ENCODE peak calls at places on chromosomes 4 and X, in five cellular contexts. K is effector memory CD4-positive, alpha-beta T cell; Q is HCT116; H is breast epithelium; D is right lobe of liver. U is an unnamed sample.
A peak's percentile ranks its signal among the peaks of the same experiment; 100 is the strongest.

GRCh38 chr4:142043509-142043908 is 407.1 kb downstream of the IL15 start:
- DNase-seq in K (no peak), Q (no peak), H (no peak), D (no peak), U (no peak)

GRCh38 chr4:1291091-1291490 is 1.4 kb downstream of the MAEA start:
- DNase-seq in K (no peak), Q (no peak), H (no peak), D (no peak), U (no peak)

GRCh38 chrX:7120578-7121219 is 26.8 kb upstream of the STS start:
- DNase-seq in K (no peak), Q (no peak), H (no peak), D (no peak), U (no peak)

GRCh38 chrX:131041652-131042051 is 16.5 kb upstream of the ARHGAP36 start:
- DNase-seq in K (no peak), Q (no peak), H (no peak), D (no peak), U (no peak)

GRCh38 chr4:141045848-141046247 is 87.4 kb downstream of the RNF150 start:
- DNase-seq in K (no peak), Q (no peak), H (no peak), D (no peak), U (no peak)

GRCh38 chrX:34631826-34632225 is 25.3 kb downstream of the TMEM47 start:
- DNase-seq in K (no peak), Q (no peak), H (no peak), D (no peak), U (no peak)

GRCh38 chr4:83331959-83332358 is 2.7 kb downstream of the HPSE start:
- DNase-seq in K (no peak), Q (no peak), H (no peak), D (no peak), U (no peak)

GRCh38 chr4:81580346-81581013 is 108.8 kb upstream of the RASGEF1B start:
- DNase-seq in K (no peak), Q (no peak), H (no peak), D (no peak), U (no peak)

GRCh38 chrX:136065044-136065671 is 79.9 kb downstream of the SLC9A6 start:
- DNase-seq in K (peak; percentile 7), Q (no peak), H (no peak), D (peak; percentile 24), U (no peak)

GRCh38 chrX:77431227-77431626 is 16.0 kb upstream of the FGF16 start:
- DNase-seq in K (no peak), Q (no peak), H (no peak), D (no peak), U (no peak)

GRCh38 chr4:87073187-87073569 is 138.4 kb downstream of the AFF1 start:
- DNase-seq in K (no peak), Q (no peak), H (no peak), D (no peak), U (no peak)

GRCh38 chrX:19672211-19672814 is 157.0 kb upstream of the MAP3K15 start:
- DNase-seq in K (no peak), Q (no peak), H (no peak), D (no peak), U (no peak)

GRCh38 chr4:169774466-169775445 is 17.0 kb upstream of the HPF1 start:
- DNase-seq in K (no peak), Q (no peak), H (no peak), D (no peak), U (no peak)

GRCh38 chr4:124736526-124736925 is 24.0 kb upstream of the ANKRD50 start:
- DNase-seq in K (no peak), Q (no peak), H (no peak), D (no peak), U (no peak)

DNA sequence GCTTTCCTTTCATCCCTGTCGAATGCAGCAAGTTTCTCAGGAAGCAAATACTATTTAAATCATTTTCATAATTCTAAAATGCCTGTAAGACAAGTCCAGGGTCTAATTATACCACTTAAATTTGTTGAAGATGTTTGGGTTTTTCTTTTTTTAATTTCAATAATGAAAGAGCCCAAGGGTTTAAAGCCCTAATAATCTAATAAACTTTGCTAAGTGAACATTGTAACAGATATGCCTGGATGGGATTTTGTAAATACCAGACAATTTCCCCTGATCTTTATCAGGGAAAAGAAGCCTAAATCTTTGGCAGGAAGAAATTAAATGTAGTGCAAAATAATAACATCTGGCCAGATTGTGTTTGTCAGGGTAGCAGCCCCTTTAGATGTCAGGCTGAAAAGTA is 45.7 kb downstream of the GPC3 start:
- DNase-seq in K (no peak), Q (no peak), H (no peak), D (no peak), U (no peak)
- H3K27ac ChIP-seq in K (no peak overlapping the region), Q (no peak overlapping the region), H (no peak overlapping the region), D (no peak overlapping the region), U (no peak overlapping the region)

DNA sequence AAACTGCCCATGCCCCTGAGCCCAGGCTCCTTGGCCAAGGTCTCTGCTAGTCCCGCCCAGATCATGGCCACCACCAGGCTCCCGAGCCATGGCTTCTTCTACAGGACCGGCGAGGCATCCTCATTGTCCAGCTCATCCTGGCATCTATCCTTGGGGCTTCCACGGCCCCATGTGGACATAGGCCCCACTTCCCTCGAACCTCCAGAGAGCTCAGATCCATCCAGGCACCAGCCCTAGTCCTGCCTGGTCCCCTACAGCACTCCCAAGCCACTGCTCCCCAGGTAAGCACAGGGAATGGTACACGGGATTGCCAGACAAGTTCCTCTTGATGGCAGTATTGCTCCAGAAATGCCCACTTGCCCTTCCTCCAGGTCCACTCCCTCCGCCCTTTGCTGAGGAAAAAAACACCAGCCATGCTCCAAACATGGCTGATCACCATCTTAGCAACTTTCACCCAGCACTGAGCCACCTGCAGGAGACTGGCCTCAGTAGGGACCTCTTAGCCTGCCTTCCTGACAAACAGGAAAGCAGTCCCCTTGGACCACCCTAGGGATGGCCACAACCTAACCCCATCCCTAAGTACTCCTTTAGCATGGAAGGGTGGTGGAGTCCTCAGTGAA is 272.1 kb upstream of the AGTR2 start:
- DNase-seq in K (peak; percentile 33), Q (peak; percentile 6), H (peak; percentile 35), D (peak; percentile 56), U (no peak)
- H3K27ac ChIP-seq in K (no peak overlapping the region), Q (no peak overlapping the region), H (no peak overlapping the region), D (no peak overlapping the region), U (no peak overlapping the region)

GRCh38 chr4:85512446-85513205 is 37.7 kb downstream of the ARHGAP24 start:
- DNase-seq in K (no peak), Q (no peak), H (no peak), D (no peak), U (no peak)
- H3K27ac ChIP-seq in K (no peak overlapping the region), Q (no peak overlapping the region), H (no peak overlapping the region), D (no peak overlapping the region), U (no peak overlapping the region)

GRCh38 chr4:80014531-80014930 is 58.5 kb downstream of the ANTXR2 start:
- DNase-seq in K (no peak), Q (no peak), H (no peak), D (no peak), U (no peak)

GRCh38 chr4:80008971-80009370 is 64.1 kb downstream of the ANTXR2 start:
- DNase-seq in K (no peak), Q (no peak), H (no peak), D (no peak), U (no peak)

GRCh38 chr4:80012291-80012690 is 60.7 kb downstream of the ANTXR2 start:
- DNase-seq in K (no peak), Q (no peak), H (no peak), D (no peak), U (no peak)

GRCh38 chr4:80010316-80010715 is 62.7 kb downstream of the ANTXR2 start:
- DNase-seq in K (no peak), Q (no peak), H (no peak), D (no peak), U (no peak)

GRCh38 chr4:80011636-80012236 is 61.3 kb downstream of the ANTXR2 start:
- DNase-seq in K (no peak), Q (no peak), H (no peak), D (no peak), U (no peak)
- H3K27ac ChIP-seq in K (no peak overlapping the region), Q (no peak overlapping the region), H (peak overlapping the region; percentile 20), D (no peak overlapping the region), U (peak overlapping the region; percentile 14)

GRCh38 chr4:53717064-53717549 is 125.8 kb upstream of the LNX1 start:
- DNase-seq in K (no peak), Q (no peak), H (no peak), D (no peak), U (no peak)
- H3K27ac ChIP-seq in K (no peak overlapping the region), Q (no peak overlapping the region), H (no peak overlapping the region), D (no peak overlapping the region), U (no peak overlapping the region)

GRCh38 chrX:49058794-49059193 is at the start of gene CCDC120:
- DNase-seq in K (no peak), Q (no peak), H (peak; percentile 52), D (no peak), U (no peak)
- H3K27ac ChIP-seq in K (no peak within 1 kb of the TSS), Q (peak within 1 kb of the TSS; percentile 76), H (peak within 1 kb of the TSS; percentile 87), D (peak within 1 kb of the TSS; percentile 8), U (peak within 1 kb of the TSS; percentile 88)

GRCh38 chr4:108119199-108119800 is 49.4 kb downstream of the LEF1 start:
- DNase-seq in K (no peak), Q (no peak), H (no peak), D (no peak), U (no peak)
- H3K27ac ChIP-seq in K (peak overlapping the region; percentile 68), Q (no peak overlapping the region), H (no peak overlapping the region), D (no peak overlapping the region), U (no peak overlapping the region)

DNA sequence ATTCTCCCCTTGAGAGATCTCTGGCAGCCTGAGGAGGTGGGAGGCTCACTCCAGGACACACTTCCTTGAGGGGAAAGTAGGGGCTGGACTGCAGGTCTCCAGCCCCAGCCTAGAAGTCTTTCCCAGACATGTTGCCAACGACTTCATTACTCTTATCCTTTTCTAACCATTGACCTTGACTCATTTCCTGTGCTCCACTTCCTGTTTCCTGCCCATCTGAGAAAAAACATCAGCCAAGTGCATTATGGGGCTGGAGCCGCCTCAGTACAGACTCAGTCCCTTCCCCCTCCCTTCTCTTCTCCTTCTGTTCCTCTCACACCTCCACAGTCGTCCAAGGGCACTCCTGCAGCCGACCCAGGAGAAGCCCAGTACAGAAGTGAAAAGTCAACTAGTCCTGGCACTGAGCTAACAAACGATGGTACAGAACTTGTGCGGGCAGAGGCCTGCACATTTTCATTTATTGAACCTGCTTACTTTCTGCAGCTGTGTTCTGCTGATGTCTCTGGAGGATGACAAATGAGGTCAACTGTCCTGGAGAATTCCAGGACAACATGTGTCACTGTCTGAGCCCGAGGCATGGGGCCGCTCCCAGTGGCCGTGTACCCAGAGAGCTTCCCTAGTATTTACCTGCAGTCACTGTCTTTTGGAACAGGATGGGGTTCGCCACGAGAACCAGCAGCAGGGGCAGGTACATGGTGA is 20.1 kb downstream of the GPR143 start:
- DNase-seq in K (no peak), Q (no peak), H (no peak), D (no peak), U (no peak)
- H3K27ac ChIP-seq in K (no peak overlapping the region), Q (no peak overlapping the region), H (no peak overlapping the region), D (no peak overlapping the region), U (peak overlapping the region; percentile 33)

U was measured in esophagus squamous epithelium.